ENCODE peak calls at places on chromosomes 13 and 19, in ten cellular contexts. H is A172, G is Caki2, F is GM12891, J is T-helper 9 cell, E is AG08396, W is BE2C, O is HCT116, C is COLO829, B is LoVo. N is an unnamed sample.

GRCh38 chr19:3818479-3818878 is 32.3 kb upstream of the MATK start:
- DNase-seq in H (peak; percentile 74), G (peak; percentile 36), O (no peak), C (no peak), B (no peak), E (peak; percentile 57), J (no peak), W (no peak), F (no peak), N (no peak)

GRCh38 chr19:5968431-5969373 is 9.2 kb downstream of the RANBP3 start:
- DNase-seq in E (no peak), W (no peak), O (no peak), C (no peak), F (no peak), H (no peak), B (no peak), J (no peak), G (no peak), N (no peak)

GRCh38 chr19:11995174-11995573 is 30.3 kb downstream of the ZNF763 start:
- DNase-seq in E (no peak), H (no peak), O (no peak), G (no peak), W (peak; percentile 14), B (no peak), C (peak; percentile 11), F (no peak), J (no peak), N (no peak)

GRCh38 chr13:49300716-49301589 is 53.2 kb downstream of the CDADC1 start:
- DNase-seq in E (peak; percentile 71), G (peak; percentile 47), J (peak; percentile 25), C (peak; percentile 72), O (peak; percentile 42), F (peak; percentile 60), B (peak; percentile 81), W (peak; percentile 62), H (peak; percentile 62), N (peak; percentile 51)

GRCh38 chr13:100532090-100532766 is 56.4 kb downstream of the GGACT start:
- DNase-seq in F (no peak), J (no peak), E (no peak), W (no peak), G (no peak), B (no peak), O (no peak), C (no peak), H (no peak), N (no peak)

GRCh38 chr19:5345895-5346386 is 5.3 kb upstream of the PTPRS start:
- DNase-seq in J (no peak), C (peak; percentile 79), W (no peak), E (no peak), H (peak; percentile 63), B (no peak), G (peak; percentile 65), F (no peak), O (no peak), N (no peak)

GRCh38 chr13:71771144-71771543 is 95.9 kb downstream of the DACH1 start:
- DNase-seq in H (no peak), G (no peak), W (no peak), B (no peak), J (no peak), E (no peak), F (no peak), O (no peak), C (no peak), N (no peak)

GRCh38 chr19:6888967-6889366 is 1.6 kb downstream of the ADGRE1 start:
- DNase-seq in W (no peak), F (no peak), C (no peak), B (no peak), H (no peak), E (no peak), O (no peak), G (no peak), J (no peak), N (no peak)

GRCh38 chr13:29861694-29862110 is 11.3 kb upstream of the UBL3 start:
- DNase-seq in F (no peak), W (no peak), B (no peak), H (peak; percentile 64), E (peak; percentile 75), G (no peak), J (no peak), C (no peak), O (no peak), N (no peak)

GRCh38 chr13:103277959-103278673 is 211.9 kb upstream of the SLC10A2 start:
- DNase-seq in O (no peak), W (no peak), H (no peak), B (no peak), C (no peak), E (no peak), F (no peak), G (no peak), J (no peak), N (no peak)

GRCh38 chr13:39777527-39778061 is 122.1 kb downstream of the COG6 start:
- DNase-seq in C (peak; percentile 20), H (peak; percentile 75), G (peak; percentile 4), B (peak; percentile 30), E (peak; percentile 48), J (no peak), F (no peak), W (no peak), O (peak; percentile 32), N (peak; percentile 41)

GRCh38 chr13:92564942-92565341 is 661.7 kb upstream of the GPC6 start:
- DNase-seq in E (no peak), J (no peak), H (no peak), B (no peak), G (no peak), F (no peak), W (no peak), O (no peak), C (no peak), N (no peak)

GRCh38 chr19:31378404-31378803 is 29.2 kb upstream of the TSHZ3 start:
- DNase-seq in F (no peak), B (no peak), H (peak; percentile 92), O (no peak), W (peak; percentile 20), J (no peak), C (peak; percentile 22), G (peak; percentile 17), E (peak; percentile 78), N (peak; percentile 97)

GRCh38 chr19:40091205-40092129 is 724 bp upstream of the ZNF780A start:
- DNase-seq in O (no peak), F (no peak), B (no peak), G (no peak), E (no peak), H (no peak), J (no peak), W (no peak), C (peak; percentile 6), N (no peak)

GRCh38 chr19:44753932-44754742 is 5.6 kb downstream of the BCL3 start:
- DNase-seq in J (peak; percentile 37), G (no peak), O (no peak), W (peak; percentile 76), F (peak; percentile 63), H (peak; percentile 89), E (peak; percentile 83), B (peak; percentile 62), C (peak; percentile 79), N (peak; percentile 89)

GRCh38 chr13:34412295-34412694 is 529.8 kb upstream of the NBEA start:
- DNase-seq in W (no peak), E (no peak), C (no peak), B (no peak), F (no peak), H (no peak), G (no peak), J (no peak), O (no peak), N (no peak)

GRCh38 chr19:3175761-3176714 is 2.5 kb upstream of the S1PR4 start:
- DNase-seq in J (no peak), O (peak; percentile 65), C (no peak), H (peak; percentile 92), E (no peak), F (no peak), B (peak; percentile 79), W (no peak), G (peak; percentile 69), N (no peak)

GRCh38 chr19:5993516-5994406 is 15.8 kb upstream of the RANBP3 start:
- DNase-seq in C (no peak), B (no peak), F (no peak), H (no peak), E (no peak), W (peak; percentile 97), J (no peak), O (no peak), G (no peak), N (peak; percentile 81)

GRCh38 chr13:113122571-113123225 is at the start of gene F10:
- DNase-seq in C (no peak), E (peak; percentile 94), H (peak; percentile 33), W (peak; percentile 76), B (peak; percentile 34), G (no peak), F (no peak), J (no peak), O (peak; percentile 50), N (peak; percentile 57)

GRCh38 chr13:83184819-83185218 is 697.5 kb downstream of the SLITRK1 start:
- DNase-seq in F (no peak), B (no peak), G (no peak), E (no peak), H (no peak), J (no peak), O (no peak), W (no peak), C (no peak), N (no peak)

GRCh38 chr13:94842901-94843300 is 130.6 kb upstream of the SOX21 start:
- DNase-seq in O (no peak), W (no peak), E (no peak), C (peak; percentile 53), H (no peak), B (no peak), G (no peak), F (no peak), J (no peak), N (no peak)

GRCh38 chr19:6381030-6381750 is 5.5 kb upstream of the PSPN start:
- DNase-seq in E (no peak), F (no peak), J (no peak), C (no peak), G (no peak), B (no peak), H (no peak), W (no peak), O (no peak), N (no peak)

GRCh38 chr13:45879666-45880065 is 28.1 kb upstream of the SIAH3 start:
- DNase-seq in H (peak; percentile 13), E (no peak), W (no peak), O (peak; percentile 56), F (no peak), G (no peak), C (peak; percentile 59), B (peak; percentile 27), J (no peak), N (no peak)

GRCh38 chr19:48398329-48399235 is 5.1 kb downstream of the GRIN2D start:
- DNase-seq in J (peak; percentile 81), H (no peak), E (peak; percentile 58), G (no peak), F (peak; percentile 85), W (peak; percentile 94), O (peak; percentile 91), B (peak; percentile 95), C (peak; percentile 94), N (no peak)

GRCh38 chr13:31722684-31723083 is 16.6 kb upstream of the RXFP2 start:
- DNase-seq in F (no peak), J (no peak), C (no peak), W (peak; percentile 79), E (no peak), B (peak; percentile 8), H (no peak), G (no peak), O (no peak), N (peak; percentile 16)

GRCh38 chr19:49492573-49493411 is 3.4 kb upstream of the RPS11 start:
- DNase-seq in H (no peak), E (no peak), G (peak; percentile 56), O (no peak), F (no peak), J (no peak), C (no peak), B (peak; percentile 57), W (peak; percentile 38), N (no peak)

GRCh38 chr13:32746474-32746873 is 160.2 kb downstream of the PDS5B start:
- DNase-seq in F (no peak), O (no peak), H (no peak), J (no peak), E (no peak), B (no peak), G (no peak), C (no peak), W (no peak), N (peak; percentile 32)

GRCh38 chr19:53644061-53644816 is 12.4 kb downstream of the DPRX start:
- DNase-seq in J (no peak), G (no peak), H (no peak), O (no peak), F (no peak), B (no peak), C (no peak), E (no peak), W (no peak), N (no peak)